ENCODE peak calls at places on chromosomes 3 and 15, in seven cellular contexts. C, D, Y, B, V, K and Z are unnamed samples.

GRCh38 chr15:68729789-68730201 is 90.9 kb downstream of the ANP32A start:
- DNase-seq in C (no peak), D (no peak), Y (no peak), B (no peak), V (no peak), K (no peak), Z (no peak)

GRCh38 chr15:20349774-20350498 is 191.7 kb downstream of the GOLGA6L6 start:
- DNase-seq in C (no peak), D (peak; percentile 59), Y (peak; percentile 39), B (no peak), V (no peak), K (no peak), Z (no peak)

GRCh38 chr3:102790742-102791141 is 355.9 kb downstream of the ZPLD1 start:
- DNase-seq in C (no peak), D (no peak), Y (no peak), B (no peak), V (no peak), K (peak; percentile 9), Z (no peak)

GRCh38 chr3:159964166-159964973 is 24.3 kb upstream of the IL12A start:
- DNase-seq in C (no peak), D (no peak), Y (peak; percentile 46), B (no peak), V (no peak), K (peak; percentile 61), Z (no peak)

GRCh38 chr15:76503121-76503520 is 166.5 kb downstream of the ISL2 start:
- DNase-seq in C (no peak), D (no peak), Y (no peak), B (no peak), V (no peak), K (no peak), Z (no peak)

GRCh38 chr15:50134524-50135024 is 15.5 kb upstream of the ATP8B4 start:
- DNase-seq in C (no peak), D (no peak), Y (no peak), B (no peak), V (no peak), K (peak; percentile 85), Z (no peak)

GRCh38 chr3:140050977-140051957 is 116.3 kb downstream of the CLSTN2 start:
- DNase-seq in C (no peak), D (no peak), Y (no peak), B (no peak), V (peak; percentile 74), K (no peak), Z (peak; percentile 15)

GRCh38 chr3:126535636-126536035 is 11.7 kb downstream of the CHST13 start:
- DNase-seq in C (no peak), D (peak; percentile 31), Y (no peak), B (no peak), V (peak; percentile 2), K (no peak), Z (no peak)

GRCh38 chr15:24848050-24848449 is 106.7 kb upstream of the SNRPN start:
- DNase-seq in C (no peak), D (peak; percentile 60), Y (peak; percentile 81), B (no peak), V (peak; percentile 66), K (no peak), Z (no peak)

GRCh38 chr3:16456784-16457415 is 56.6 kb downstream of the RFTN1 start:
- DNase-seq in C (no peak), D (no peak), Y (peak; percentile 67), B (peak; percentile 24), V (no peak), K (peak; percentile 41), Z (no peak)

GRCh38 chr3:150371741-150372254 is 36.3 kb upstream of the TSC22D2 start:
- DNase-seq in C (peak; percentile 86), D (no peak), Y (peak; percentile 92), B (no peak), V (no peak), K (peak; percentile 98), Z (peak; percentile 84)

GRCh38 chr3:190384241-190384863 is 3.6 kb upstream of the CLDN16 start:
- DNase-seq in C (no peak), D (no peak), Y (peak; percentile 78), B (no peak), V (no peak), K (peak; percentile 22), Z (peak; percentile 10)

GRCh38 chr15:94576889-94577533 is 345.6 kb downstream of the MCTP2 start:
- DNase-seq in C (no peak), D (no peak), Y (peak; percentile 29), B (peak; percentile 13), V (peak; percentile 55), K (peak; percentile 3), Z (peak; percentile 14)

GRCh38 chr3:30530084-30530483 is 76.3 kb upstream of the TGFBR2 start:
- DNase-seq in C (no peak), D (no peak), Y (no peak), B (no peak), V (no peak), K (no peak), Z (no peak)

GRCh38 chr15:61155741-61156700 is 73.1 kb downstream of the RORA start:
- DNase-seq in C (no peak), D (peak; percentile 70), Y (peak; percentile 27), B (no peak), V (peak; percentile 21), K (no peak), Z (no peak)

GRCh38 chr3:71930056-71930991 is 145.4 kb upstream of the PROK2 start:
- DNase-seq in C (no peak), D (no peak), Y (peak; percentile 25), B (peak; percentile 12), V (peak; percentile 59), K (peak; percentile 5), Z (peak; percentile 28)

GRCh38 chr15:93042691-93043378 is 46.2 kb downstream of the RGMA start:
- DNase-seq in C (no peak), D (peak; percentile 41), Y (no peak), B (no peak), V (no peak), K (no peak), Z (no peak)

GRCh38 chr3:99837715-99838114 is 20.1 kb downstream of the CMSS1 start:
- DNase-seq in C (no peak), D (no peak), Y (no peak), B (no peak), V (no peak), K (no peak), Z (no peak)

GRCh38 chr15:69919816-69920215 is 177.9 kb downstream of the TLE3 start:
- DNase-seq in C (no peak), D (no peak), Y (no peak), B (no peak), V (no peak), K (no peak), Z (peak; percentile 28)

GRCh38 chr3:151305081-151305777 is 11.4 kb downstream of the GPR87 start:
- DNase-seq in C (no peak), D (peak; percentile 51), Y (peak; percentile 89), B (no peak), V (no peak), K (peak; percentile 96), Z (peak; percentile 17)

GRCh38 chr3:89682556-89682955 is 575.1 kb downstream of the EPHA3 start:
- DNase-seq in C (no peak), D (no peak), Y (no peak), B (no peak), V (no peak), K (no peak), Z (no peak)

GRCh38 chr15:35159170-35159569 is 74.1 kb upstream of the NANOGP8 start:
- DNase-seq in C (no peak), D (no peak), Y (no peak), B (no peak), V (no peak), K (no peak), Z (no peak)

GRCh38 chr3:148255981-148256969 is 441.4 kb upstream of the AGTR1 start:
- DNase-seq in C (no peak), D (no peak), Y (peak; percentile 34), B (no peak), V (no peak), K (no peak), Z (no peak)

GRCh38 chr3:20353286-20353685 is 167.3 kb upstream of the SGO1 start:
- DNase-seq in C (no peak), D (no peak), Y (no peak), B (no peak), V (no peak), K (no peak), Z (no peak)

GRCh38 chr3:177725165-177725564 is 527.9 kb upstream of the TBL1XR1 start:
- DNase-seq in C (no peak), D (no peak), Y (no peak), B (no peak), V (no peak), K (no peak), Z (no peak)

GRCh38 chr3:123884258-123884831 is at the start of gene MYLK:
- DNase-seq in C (no peak), D (peak; percentile 86), Y (peak; percentile 83), B (no peak), V (peak; percentile 98), K (peak; percentile 53), Z (peak; percentile 97)

GRCh38 chr15:22267761-22268160 is 187.4 kb downstream of the OR4M2 start:
- DNase-seq in C (no peak), D (no peak), Y (no peak), B (no peak), V (no peak), K (no peak), Z (no peak)

GRCh38 chr3:64223809-64224570 is 1.3 kb downstream of the PRICKLE2 start:
- DNase-seq in C (no peak), D (no peak), Y (no peak), B (no peak), V (no peak), K (peak; percentile 37), Z (no peak)
- H3K4me3 ChIP-seq in C (peak overlapping the region; percentile 43), D (peak overlapping the region; percentile 53), Y (no peak overlapping the region), B (no peak overlapping the region), V (no peak overlapping the region), K (peak overlapping the region; percentile 42), Z (no peak overlapping the region)

GRCh38 chr3:185929192-185930151 is 8.3 kb downstream of the TRA2B start:
- DNase-seq in C (no peak), D (no peak), Y (no peak), B (no peak), V (no peak), K (no peak), Z (no peak)
- H3K4me1 ChIP-seq in C (peaks cover 95% of the 10 kb centered on the region), D (peaks cover 98% of the 10 kb centered on the region), Y (peaks cover 89% of the 10 kb centered on the region), B (peaks cover 69% of the 10 kb centered on the region), V (peaks cover 19% of the 10 kb centered on the region), K (peaks cover 70% of the 10 kb centered on the region), Z (peaks cover 64% of the 10 kb centered on the region)

DNA sequence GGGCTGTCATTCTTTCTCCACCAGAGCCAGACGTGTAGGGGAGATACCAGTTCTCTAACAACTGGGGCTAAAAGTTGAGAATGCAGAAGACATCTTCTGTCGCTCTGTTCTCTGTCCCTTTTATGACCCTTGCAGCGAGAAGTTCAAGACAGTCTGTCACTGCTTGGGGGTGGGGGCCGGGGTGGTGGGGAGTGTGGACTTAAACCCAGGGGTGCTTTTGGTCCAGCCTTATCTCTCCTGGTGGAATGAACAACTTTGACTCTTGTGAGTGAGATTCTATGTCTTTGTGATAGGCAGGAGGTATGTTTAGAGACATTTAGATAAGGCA is 767 bp upstream of the APOD start:
- DNase-seq in C (no peak), D (no peak), Y (no peak), B (no peak), V (no peak), K (no peak), Z (no peak)
- H3K4me3 ChIP-seq in C (no peak overlapping the region), D (peak overlapping the region; percentile 56), Y (no peak overlapping the region), B (no peak overlapping the region), V (no peak overlapping the region), K (no peak overlapping the region), Z (no peak overlapping the region)

DNA sequence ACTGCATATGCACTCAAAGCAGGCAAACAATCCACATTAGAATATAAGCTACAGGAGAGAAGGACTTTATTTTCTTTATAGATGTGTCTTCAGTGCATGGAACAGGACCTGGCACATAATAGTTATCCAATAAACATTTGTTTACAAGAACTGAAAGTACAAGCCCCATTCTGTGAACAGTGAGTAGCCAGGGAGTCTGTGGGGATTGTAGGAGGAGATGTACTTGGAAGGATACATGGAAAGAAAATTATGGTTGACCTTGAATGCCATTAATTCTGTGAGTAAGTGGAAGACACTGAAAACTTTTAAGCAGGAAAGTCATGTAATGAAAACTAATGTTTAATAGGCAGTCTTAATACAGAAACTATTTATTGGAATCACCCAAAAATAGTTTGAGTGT is 28.3 kb downstream of the MASP1 start:
- DNase-seq in C (no peak), D (no peak), Y (peak; percentile 35), B (no peak), V (no peak), K (peak; percentile 52), Z (no peak)
- H3K4me1 ChIP-seq in C (peaks cover 30% of the 10 kb centered on the region), D (peaks cover 26% of the 10 kb centered on the region), Y (peaks cover 29% of the 10 kb centered on the region), B (no peaks in the 10 kb centered on the region), V (no peaks in the 10 kb centered on the region), K (peaks cover 52% of the 10 kb centered on the region), Z (no peaks in the 10 kb centered on the region)